ENCODE peak calls at places on chromosomes 12 and 14, in four cellular contexts. O is MV-4-11; Z is stomach; N is naive thymus-derived CD4-positive, alpha-beta T cell. Y is an unnamed sample.

GRCh38 chr14:79597561-79597960 is 613.7 kb downstream of the DIO2 start:
- DNase-seq in O (no peak), Z (no peak), N (no peak), Y (no peak)

GRCh38 chr14:60722836-60723217 is 1.3 kb downstream of the SIX4 start:
- DNase-seq in O (no peak), Z (no peak), N (no peak), Y (peak)

GRCh38 chr14:65211341-65211987 is 109.1 kb upstream of the MAX start:
- DNase-seq in O (peak), Z (no peak), N (no peak), Y (peak)

GRCh38 chr12:125262866-125263265 is 197.6 kb downstream of the AACS start:
- DNase-seq in O (no peak), Z (no peak), N (no peak), Y (no peak)

GRCh38 chr12:617304-617915 is 45.8 kb downstream of the NINJ2 start:
- DNase-seq in O (peak), Z (peak), N (no peak), Y (peak)

GRCh38 chr14:32637582-32637981 is 301.1 kb upstream of the NPAS3 start:
- DNase-seq in O (no peak), Z (no peak), N (no peak), Y (no peak)

GRCh38 chr12:6827437-6827894 is 741 bp upstream of the P3H3 start:
- DNase-seq in O (no peak), Z (peak), N (peak), Y (peak)

GRCh38 chr14:60805881-60806569 is 71.5 kb downstream of the MNAT1 start:
- DNase-seq in O (no peak), Z (no peak), N (no peak), Y (no peak)

GRCh38 chr12:53677612-53678133 is 1.8 kb upstream of the ATP5MC2 start:
- DNase-seq in O (no peak), Z (no peak), N (no peak), Y (no peak)

GRCh38 chr14:89422181-89422951 is 5.3 kb upstream of the FOXN3 start:
- DNase-seq in O (no peak), Z (peak), N (no peak), Y (no peak)

GRCh38 chr12:105300883-105301282 is 29.6 kb upstream of the C12orf75 start:
- DNase-seq in O (no peak), Z (no peak), N (no peak), Y (no peak)

GRCh38 chr12:121806556-121807308 is 2.9 kb downstream of the SETD1B start:
- DNase-seq in O (no peak), Z (no peak), N (no peak), Y (no peak)

GRCh38 chr12:110619534-110619953 is 5.6 kb downstream of the TCTN1 start:
- DNase-seq in O (peak), Z (no peak), N (no peak), Y (peak)

GRCh38 chr12:46794593-46795190 is 31.1 kb downstream of the SLC38A4 start:
- DNase-seq in O (no peak), Z (no peak), N (no peak), Y (no peak)

GRCh38 chr14:36659822-36660735 is 1.6 kb upstream of the PAX9 start:
- DNase-seq in O (no peak), Z (no peak), N (no peak), Y (no peak)

Y was measured in OCI-M1.